ENCODE peak calls at places on chromosomes 5 and 9, in four cellular contexts. R, Y, W and K are unnamed samples.

GRCh38 chr9:128370752-128371621 is at the start of gene URM1:
- DNase-seq in W (peak; percentile 81), Y (peak; percentile 91), R (peak; percentile 98), K (peak; percentile 97)

GRCh38 chr9:20981486-20981885 is 50.0 kb downstream of the HACD4 start:
- DNase-seq in Y (no peak), R (no peak), W (peak; percentile 81), K (peak; percentile 71)

GRCh38 chr5:125325488-125325887 is 579.0 kb upstream of the ZNF608 start:
- DNase-seq in W (no peak), R (no peak), Y (no peak), K (no peak)

GRCh38 chr5:58076473-58077257 is 383.2 kb downstream of the PLK2 start:
- DNase-seq in R (no peak), W (no peak), Y (no peak), K (no peak)

GRCh38 chr9:89236955-89237573 is 58.4 kb upstream of the SHC3 start:
- DNase-seq in Y (no peak), W (no peak), R (no peak), K (no peak)

GRCh38 chr5:79070002-79070567 is 518 bp downstream of the BHMT2 start:
- DNase-seq in R (no peak), W (no peak), Y (no peak), K (peak; percentile 22)

GRCh38 chr5:145908206-145908945 is 28.0 kb upstream of the SH3RF2 start:
- DNase-seq in R (no peak), W (no peak), Y (no peak), K (no peak)

GRCh38 chr9:131436386-131436785 is 42.5 kb downstream of the PRRC2B start:
- DNase-seq in R (no peak), Y (no peak), W (no peak), K (no peak)

GRCh38 chr5:177605667-177606066 is 5.7 kb downstream of the B4GALT7 start:
- DNase-seq in R (no peak), W (no peak), Y (no peak), K (no peak)

GRCh38 chr9:89684912-89685636 is 80.3 kb downstream of the GADD45G start:
- DNase-seq in Y (no peak), R (no peak), W (no peak), K (no peak)

GRCh38 chr5:176620333-176620981 is 9.9 kb downstream of the SNCB start:
- DNase-seq in W (no peak), Y (no peak), R (no peak), K (no peak)

GRCh38 chr5:124764992-124765611 is 18.7 kb upstream of the ZNF608 start:
- DNase-seq in W (no peak), Y (no peak), R (no peak), K (no peak)

GRCh38 chr5:76867827-76868693 is 18.2 kb downstream of the S100Z start:
- DNase-seq in Y (peak; percentile 37), W (peak; percentile 16), R (peak; percentile 68), K (peak; percentile 72)

GRCh38 chr9:130193119-130193518 is 20.9 kb downstream of the NCS1 start:
- DNase-seq in R (no peak), W (no peak), Y (no peak), K (no peak)

GRCh38 chr5:170393235-170393634 is 4.1 kb upstream of the KCNMB1 start:
- DNase-seq in Y (no peak), W (no peak), R (no peak), K (no peak)

GRCh38 chr5:176775409-176775808 is 35.0 kb upstream of the UNC5A start:
- DNase-seq in Y (no peak), R (no peak), W (no peak), K (no peak)

GRCh38 chr5:115843444-115844130 is 1.9 kb downstream of the AP3S1 start:
- DNase-seq in R (no peak), W (no peak), Y (no peak), K (no peak)

GRCh38 chr5:150559701-150560100 is 51.8 kb downstream of the NDST1 start:
- DNase-seq in W (no peak), R (no peak), Y (no peak), K (peak; percentile 59)

GRCh38 chr5:19734706-19735240 is 253.2 kb downstream of the CDH18 start:
- DNase-seq in R (no peak), W (no peak), Y (no peak), K (no peak)

GRCh38 chr5:135705941-135706340 is 127.2 kb upstream of the CXCL14 start:
- DNase-seq in Y (no peak), W (no peak), R (no peak), K (no peak)

GRCh38 chr9:36781532-36781931 is 208.8 kb downstream of the MELK start:
- DNase-seq in Y (no peak), W (no peak), R (no peak), K (no peak)

GRCh38 chr5:170184007-170184687 is 48.6 kb upstream of the C5orf58 start:
- DNase-seq in R (peak; percentile 85), W (no peak), Y (peak; percentile 30), K (peak; percentile 64)

GRCh38 chr5:116876240-116876840 is 301.7 kb upstream of the SEMA6A start:
- DNase-seq in Y (no peak), W (no peak), R (no peak), K (no peak)

GRCh38 chr5:3006526-3006925 is 255.0 kb upstream of the IRX2 start:
- DNase-seq in W (no peak), R (no peak), Y (no peak), K (no peak)

GRCh38 chr5:171312129-171312819 is 3.2 kb downstream of the TLX3 start:
- DNase-seq in R (no peak), Y (no peak), W (no peak), K (no peak)

GRCh38 chr5:154368041-154368800 is 77.6 kb upstream of the SAP30L start:
- DNase-seq in W (peak; percentile 86), Y (peak; percentile 35), R (peak; percentile 62), K (peak; percentile 95)

GRCh38 chr5:73796164-73797141 is 170.5 kb downstream of the ARHGEF28 start:
- DNase-seq in Y (no peak), W (peak; percentile 94), R (no peak), K (peak; percentile 86)

GRCh38 chr5:146622391-146622790 is 106.4 kb upstream of the GPR151 start:
- DNase-seq in Y (no peak), R (no peak), W (no peak), K (no peak)

GRCh38 chr5:138274189-138274853 is at the start of gene GFRA3:
- DNase-seq in Y (no peak), R (no peak), W (no peak), K (no peak)

GRCh38 chr5:62719061-62719730 is 140.6 kb downstream of the LRRC70 start:
- DNase-seq in W (no peak), R (no peak), Y (no peak), K (no peak)

GRCh38 chr9:34123682-34124081 is 2.8 kb downstream of the DCAF12 start:
- DNase-seq in W (no peak), R (no peak), Y (no peak), K (no peak)

GRCh38 chr5:40221796-40222195 is 457.9 kb upstream of the PTGER4 start:
- DNase-seq in Y (peak; percentile 31), R (no peak), W (peak; percentile 57), K (peak; percentile 80)